ENCODE peak calls at places on chromosomes 1 and 21, in ten cellular contexts. B is activated CD4-positive, alpha-beta T cell treated with anti-CD3 and anti-CD28 coated beads, Interleukin-2, amount 50 U/mL, for 24 hours; M is cortex of kidney; Y is ovary; W is cardiac fibroblast; R is neural crest cell; F is NCI-H1092 treated with DMSO at 0.1 percent for 48 hours; L is NCI-H446; Z is WTC11; G is HT-29. E is an unnamed sample.

GRCh38 chr1:156698995-156699394 is 6.4 kb downstream of the CRABP2 start:
- DNase-seq in R (no peak), M (no peak), L (no peak), G (no peak), W (no peak), F (no peak), Z (no peak), B (no peak), Y (no peak), E (no peak)

GRCh38 chr1:54273092-54273836 is 73.3 kb downstream of the MRPL37 start:
- DNase-seq in B (no peak), W (peak), L (peak), Y (peak), F (peak), R (peak), G (peak), Z (peak), M (peak), E (peak)

GRCh38 chr1:98662354-98662665 is 789 bp downstream of the SNX7 start:
- DNase-seq in F (no peak), L (no peak), R (no peak), W (no peak), M (no peak), B (no peak), G (no peak), Y (no peak), Z (no peak), E (no peak)

GRCh38 chr1:163163861-163164582 is 38.7 kb downstream of the RGS5 start:
- DNase-seq in B (no peak), Y (no peak), W (peak), G (no peak), M (no peak), F (no peak), Z (no peak), L (no peak), R (no peak), E (no peak)

GRCh38 chr21:43827015-43827611 is 37.7 kb downstream of the RRP1 start:
- DNase-seq in F (no peak), R (no peak), M (no peak), W (peak), L (no peak), Z (no peak), Y (no peak), B (no peak), G (no peak), E (peak)

GRCh38 chr21:23016617-23017016 is 2018.4 kb downstream of the NCAM2 start:
- DNase-seq in Y (no peak), L (peak), F (peak), R (peak), B (no peak), W (no peak), M (no peak), Z (peak), G (peak), E (no peak)

GRCh38 chr1:34268311-34269042 is 91.8 kb downstream of the C1orf94 start:
- DNase-seq in F (no peak), Z (no peak), W (no peak), L (no peak), M (no peak), R (no peak), Y (no peak), G (no peak), B (no peak), E (no peak)

GRCh38 chr1:31991202-31991601 is 22.5 kb upstream of the KHDRBS1 start:
- DNase-seq in F (no peak), B (no peak), M (no peak), G (no peak), Y (no peak), R (no peak), L (no peak), W (no peak), Z (no peak), E (no peak)

GRCh38 chr1:160429125-160429551 is 28.8 kb downstream of the VANGL2 start:
- DNase-seq in Z (no peak), W (peak), Y (no peak), R (no peak), F (no peak), G (peak), M (no peak), L (no peak), B (no peak), E (no peak)

E was measured in psoas muscle.